ENCODE peak calls at places on chromosomes 6 and 20, in five cellular contexts. Q is MM.1S, Z is SK-N-SH, T is PC-3, N is OCI-LY7. P is an unnamed sample. For H3K9me3, the result is how much of the 10 kb centered on the place peaks cover.

GRCh38 chr6:6588064-6588923 is at the start of gene LY86:
- DNase-seq in Q (peak), Z (no peak), T (no peak), N (peak), P (no peak)

GRCh38 chr20:17660667-17661066 is 21.4 kb downstream of the RRBP1 start:
- DNase-seq in Q (no peak), Z (no peak), T (no peak), N (no peak), P (no peak)

GRCh38 chr20:56630086-56630493 is 984 bp downstream of the TFAP2C start:
- DNase-seq in Q (peak), Z (peak), T (peak), N (no peak), P (peak)

GRCh38 chr6:7777062-7777461 is 51.2 kb downstream of the BMP6 start:
- DNase-seq in Q (no peak), Z (no peak), T (no peak), N (no peak), P (no peak)

GRCh38 chr20:62356143-62356947 is 10.8 kb downstream of the LAMA5 start:
- DNase-seq in Q (no peak), Z (peak), T (no peak), N (no peak), P (no peak)

GRCh38 chr20:258269-258858 is 840 bp downstream of the DEFB132 start:
- DNase-seq in Q (no peak), Z (no peak), T (no peak), N (no peak), P (no peak)

GRCh38 chr20:34907616-34908469 is 31.4 kb downstream of the ACSS2 start:
- DNase-seq in Q (no peak), Z (peak), T (peak), N (no peak), P (peak)

GRCh38 chr6:106199998-106200397 is 113.9 kb downstream of the PRDM1 start:
- DNase-seq in Q (no peak), Z (no peak), T (peak), N (no peak), P (peak)

GRCh38 chr20:34268851-34269668 is 27.8 kb downstream of the ASIP start:
- DNase-seq in Q (peak), Z (no peak), T (no peak), N (no peak), P (peak)

GRCh38 chr6:64589961-64590360 is 954.4 kb downstream of the PHF3 start:
- DNase-seq in Q (peak), Z (no peak), T (no peak), N (no peak), P (no peak)

GRCh38 chr6:57257911-57258541 is 35.9 kb upstream of the RAB23 start:
- DNase-seq in Q (no peak), Z (no peak), T (no peak), N (no peak), P (peak)

GRCh38 chr20:53927990-53928389 is 142.4 kb downstream of the BCAS1 start:
- DNase-seq in Q (no peak), Z (no peak), T (no peak), N (no peak), P (no peak)

GRCh38 chr6:168949876-168950499 is 303.7 kb downstream of the THBS2 start:
- DNase-seq in Q (no peak), Z (no peak), T (no peak), N (no peak), P (peak)

GRCh38 chr6:21899708-21900107 is 306.2 kb downstream of the SOX4 start:
- DNase-seq in Q (no peak), Z (no peak), T (no peak), N (no peak), P (no peak)

GRCh38 chr6:84906514-84906913 is 142.1 kb upstream of the TBX18 start:
- DNase-seq in Q (no peak), Z (no peak), T (no peak), N (no peak), P (no peak)

GRCh38 chr6:84910881-84911607 is 146.6 kb upstream of the TBX18 start:
- DNase-seq in Q (no peak), Z (no peak), T (no peak), N (no peak), P (no peak)

GRCh38 chr6:84912472-84913143 is 148.2 kb upstream of the TBX18 start:
- DNase-seq in Q (no peak), Z (no peak), T (no peak), N (no peak), P (no peak)

GRCh38 chr6:84902354-84902928 is 138.0 kb upstream of the TBX18 start:
- DNase-seq in Q (no peak), Z (no peak), T (no peak), N (no peak), P (no peak)

DNA sequence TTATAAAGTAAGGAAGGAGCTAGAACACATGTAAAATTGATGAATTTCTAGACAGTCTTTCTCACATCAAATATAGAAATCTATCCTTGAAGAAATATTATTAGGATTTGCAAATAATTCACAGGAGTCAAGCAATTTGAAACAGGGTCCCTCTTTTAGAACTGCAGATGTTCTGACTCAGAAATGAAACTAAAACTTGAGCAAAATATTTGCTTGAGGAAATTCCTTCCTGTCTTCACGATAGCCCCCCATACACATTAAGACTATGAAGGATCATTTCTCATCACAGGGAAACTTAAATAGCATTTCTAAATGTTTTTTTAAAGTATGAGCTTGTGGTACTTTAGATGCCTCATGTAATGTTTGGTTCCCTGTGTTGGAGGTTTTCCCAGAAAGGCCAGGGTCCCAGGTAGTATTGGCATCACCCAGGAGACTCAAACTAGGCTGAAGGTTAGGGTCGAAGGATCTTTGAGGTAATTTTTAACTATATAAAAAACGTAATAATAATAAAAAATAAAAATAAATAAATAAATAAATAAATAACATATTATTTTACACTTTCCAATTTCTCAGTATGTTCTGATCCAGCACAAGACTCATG is 144.0 kb upstream of the TBX18 start:
- DNase-seq in Q (peak), Z (no peak), T (no peak), N (no peak), P (no peak)
- H2AFZ ChIP-seq in Q (peak), Z (no peak), T (no peak), N (no peak), P (no peak)

DNA sequence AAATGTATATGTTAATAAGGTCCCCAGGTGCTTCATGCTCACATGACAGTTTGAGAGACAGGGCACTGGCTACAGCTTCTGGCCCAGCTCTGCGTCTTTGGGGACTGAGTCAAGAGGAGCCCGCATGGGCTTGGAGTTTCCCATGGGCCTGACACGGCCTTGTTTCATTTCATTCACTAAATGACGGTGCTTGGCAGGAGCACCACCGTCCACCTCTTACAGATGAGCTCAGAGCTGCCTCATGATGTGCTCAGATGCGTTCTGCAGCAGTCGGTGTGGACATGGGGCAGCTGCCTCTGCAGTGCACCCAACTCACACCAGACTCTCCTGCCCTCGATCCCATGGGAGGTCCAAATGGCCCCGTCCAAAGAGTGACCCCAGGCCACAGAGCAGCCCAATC is 524.0 kb downstream of the CDH26 start:
- DNase-seq in Q (no peak), Z (no peak), T (no peak), N (no peak), P (no peak)
- TF ChIP-seq EZH2phosphoT487 in Q (no peak), Z (no peak), T (no peak), N (no peak), P (no peak)

GRCh38 chr20:31475472-31476312 is 604 bp downstream of the REM1 start:
- DNase-seq in Q (no peak), Z (no peak), T (no peak), N (no peak), P (no peak)

GRCh38 chr20:31475032-31475431 is at the start of the genes DEFB124 and REM1:
- DNase-seq in Q (peak), Z (peak), T (no peak), N (no peak), P (no peak)

GRCh38 chr20:31474097-31474436 is 860 bp downstream of the DEFB124 start:
- DNase-seq in Q (peak), Z (no peak), T (no peak), N (peak), P (no peak)

GRCh38 chr20:31472395-31473330 is 2.3 kb downstream of the DEFB124 start:
- DNase-seq in Q (no peak), Z (no peak), T (no peak), N (no peak), P (peak)

DNA sequence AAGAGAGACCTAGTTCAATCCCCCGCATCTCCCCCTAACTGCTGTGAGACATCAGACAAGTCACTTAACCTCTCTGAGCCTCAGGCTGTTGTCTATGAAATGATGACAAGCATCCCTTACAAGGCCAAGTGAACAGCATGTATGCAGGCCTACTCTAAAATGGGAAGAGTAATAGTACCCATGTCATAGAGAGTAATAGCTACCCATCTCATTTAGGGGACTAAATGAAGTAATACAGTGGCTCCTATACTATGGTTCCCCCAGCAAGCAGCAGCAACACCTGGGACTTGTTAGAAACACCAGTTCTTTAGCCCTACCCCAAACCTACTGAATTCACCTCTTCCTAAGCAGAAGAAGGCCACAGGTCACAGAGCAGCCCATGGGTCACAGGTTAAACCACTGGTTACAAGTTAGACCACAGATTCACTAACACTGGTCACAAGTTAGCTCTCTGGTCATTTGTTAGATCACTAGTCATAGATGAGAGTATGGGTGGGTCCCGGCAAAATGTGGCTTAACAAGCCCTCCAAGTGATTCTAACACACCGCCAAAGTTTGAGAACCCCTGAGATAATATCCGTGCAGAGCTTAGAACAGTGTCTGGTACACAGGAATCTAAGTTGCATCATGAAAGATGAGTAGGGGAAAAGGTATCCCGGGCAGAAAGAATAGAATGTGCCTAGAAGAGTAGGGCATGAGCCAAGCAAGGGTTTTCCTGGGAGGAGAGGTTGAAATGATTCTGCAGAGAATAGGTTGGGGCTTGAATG is 1.4 kb downstream of the DEFB124 start:
- DNase-seq in Q (no peak), Z (no peak), T (no peak), N (no peak), P (peak)
- H3K9me3 ChIP-seq in Q (under half), Z (under half), T (under half), N (under half), P (under half)

DNA sequence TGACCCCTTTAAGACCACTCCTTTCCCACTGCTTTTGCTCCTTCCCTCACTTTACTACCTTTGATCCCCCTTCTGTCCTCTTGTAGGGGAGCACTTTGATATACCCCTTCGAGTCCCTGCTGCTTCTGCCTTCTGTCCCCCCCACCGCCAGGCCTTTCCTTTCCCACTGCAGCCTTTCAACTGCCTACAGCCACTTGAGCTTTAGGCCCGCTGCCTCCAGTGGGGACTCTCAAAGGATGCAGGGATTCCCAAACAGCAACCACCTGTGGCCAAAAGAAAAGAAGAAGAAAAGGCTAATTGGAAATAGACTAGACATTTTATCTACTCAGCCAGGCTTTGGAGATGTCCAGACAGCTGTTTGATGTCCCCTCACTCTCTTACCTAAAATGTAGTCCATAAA is 77.0 kb upstream of the DTNBP1 start:
- DNase-seq in Q (no peak), Z (no peak), T (no peak), N (no peak), P (no peak)
- H2AFZ ChIP-seq in Q (no peak), Z (no peak), T (no peak), N (no peak), P (no peak)

GRCh38 chr6:4914412-4915159 is 89.3 kb downstream of the RPP40 start:
- DNase-seq in Q (no peak), Z (no peak), T (peak), N (no peak), P (peak)
- TF ChIP-seq EZH2phosphoT487 in Q (no peak), Z (no peak), T (no peak), N (no peak), P (no peak)

GRCh38 chr6:170000071-170000843 is 248.8 kb downstream of the ERMARD start:
- DNase-seq in Q (no peak), Z (no peak), T (no peak), N (no peak), P (no peak)

GRCh38 chr6:170004585-170005210 is 253.3 kb downstream of the ERMARD start:
- DNase-seq in Q (no peak), Z (no peak), T (no peak), N (peak), P (no peak)

GRCh38 chr6:169999367-169999766 is 247.9 kb downstream of the ERMARD start:
- DNase-seq in Q (no peak), Z (no peak), T (no peak), N (no peak), P (no peak)

GRCh38 chr6:170005680-170006470 is 254.5 kb downstream of the ERMARD start:
- DNase-seq in Q (no peak), Z (no peak), T (no peak), N (no peak), P (no peak)

GRCh38 chr6:170003027-170003426 is 251.6 kb downstream of the ERMARD start:
- DNase-seq in Q (no peak), Z (no peak), T (no peak), N (no peak), P (no peak)
- H3K9me3 ChIP-seq in Q (under half), Z (under half), T (under half), N (under half), P (under half)

GRCh38 chr20:45290677-45291355 is 15.8 kb upstream of the RBPJL start:
- DNase-seq in Q (peak), Z (peak), T (peak), N (peak), P (peak)
- H2AFZ ChIP-seq in Q (no peak), Z (no peak), T (peak), N (no peak), P (no peak)